ENCODE peak calls at places on chromosomes 4 and X, in nine cellular contexts. M is cardiac fibroblast, F is upper lobe of left lung, D is HFF-Myc, W is neural progenitor cell, G is transverse colon, A is astrocyte of the spinal cord, S is cardiac muscle cell, L is lower lobe of right lung. R is an unnamed sample.

GRCh38 chrX:40444798-40445496 is 135.8 kb upstream of the ATP6AP2 start:
- DNase-seq in M (no peak), F (no peak), D (no peak), W (peak), G (no peak), A (no peak), S (peak), L (no peak), R (no peak)

GRCh38 chr4:26252349-26252748 is 68.5 kb upstream of the RBPJ start:
- DNase-seq in M (no peak), F (no peak), D (no peak), W (no peak), G (no peak), A (no peak), S (no peak), L (no peak), R (no peak)

GRCh38 chrX:13376857-13377441 is 57.1 kb upstream of the ATXN3L start:
- DNase-seq in M (peak), F (peak), D (peak), W (no peak), G (no peak), A (peak), S (no peak), L (no peak), R (peak)

GRCh38 chr4:176927664-176928063 is 134.9 kb upstream of the VEGFC start:
- DNase-seq in M (peak), F (no peak), D (peak), W (no peak), G (no peak), A (peak), S (no peak), L (no peak), R (peak)

GRCh38 chr4:6425336-6425735 is 47.1 kb downstream of the PPP2R2C start:
- DNase-seq in M (no peak), F (no peak), D (no peak), W (no peak), G (no peak), A (no peak), S (no peak), L (no peak), R (no peak)

GRCh38 chr4:38180456-38180855 is 220.3 kb downstream of the PTTG2 start:
- DNase-seq in M (no peak), F (no peak), D (no peak), W (no peak), G (no peak), A (no peak), S (no peak), L (no peak), R (no peak)

GRCh38 chrX:126489141-126489540 is 63.5 kb downstream of the DCAF12L1 start:
- DNase-seq in M (no peak), F (no peak), D (no peak), W (no peak), G (no peak), A (peak), S (no peak), L (no peak), R (no peak)

GRCh38 chrX:22424141-22424915 is 151.6 kb downstream of the CBLL2 start:
- DNase-seq in M (no peak), F (no peak), D (no peak), W (no peak), G (no peak), A (no peak), S (no peak), L (no peak), R (no peak)

GRCh38 chrX:39894626-39895025 is 203.1 kb downstream of the BCOR start:
- DNase-seq in M (peak), F (peak), D (no peak), W (no peak), G (peak), A (no peak), S (no peak), L (peak), R (no peak)

GRCh38 chr4:39124885-39125599 is 57.3 kb upstream of the WDR19 start:
- DNase-seq in M (no peak), F (no peak), D (no peak), W (no peak), G (no peak), A (no peak), S (no peak), L (no peak), R (no peak)

GRCh38 chr4:74021617-74022016 is 16.9 kb downstream of the CXCL3 start:
- DNase-seq in M (no peak), F (no peak), D (no peak), W (no peak), G (no peak), A (no peak), S (no peak), L (no peak), R (no peak)

GRCh38 chr4:140851032-140851636 is 94.9 kb upstream of the TBC1D9 start:
- DNase-seq in M (peak), F (peak), D (peak), W (peak), G (peak), A (peak), S (peak), L (no peak), R (no peak)

GRCh38 chr4:24857996-24858395 is 54.8 kb downstream of the CCDC149 start:
- DNase-seq in M (peak), F (no peak), D (peak), W (no peak), G (no peak), A (peak), S (peak), L (no peak), R (peak)

GRCh38 chr4:67167849-67168248 is 377.5 kb downstream of the CENPC start:
- DNase-seq in M (no peak), F (no peak), D (no peak), W (no peak), G (no peak), A (no peak), S (no peak), L (no peak), R (no peak)

GRCh38 chr4:5959221-5959982 is 58.8 kb downstream of the C4orf50 start:
- DNase-seq in M (no peak), F (peak), D (no peak), W (no peak), G (no peak), A (no peak), S (no peak), L (no peak), R (no peak)

GRCh38 chr4:18075823-18076433 is 54.4 kb upstream of the LCORL start:
- DNase-seq in M (no peak), F (no peak), D (no peak), W (peak), G (peak), A (no peak), S (no peak), L (no peak), R (no peak)

GRCh38 chr4:650951-651883 is 22.9 kb downstream of the ATP5ME start:
- DNase-seq in M (no peak), F (no peak), D (no peak), W (peak), G (no peak), A (no peak), S (no peak), L (peak), R (no peak)

GRCh38 chr4:66300336-66300934 is 630.1 kb upstream of the EPHA5 start:
- DNase-seq in M (no peak), F (no peak), D (no peak), W (no peak), G (no peak), A (no peak), S (no peak), L (no peak), R (no peak)

GRCh38 chr4:13705521-13706035 is 78.1 kb upstream of the BOD1L1 start:
- DNase-seq in M (no peak), F (peak), D (no peak), W (no peak), G (peak), A (no peak), S (peak), L (peak), R (no peak)

GRCh38 chrX:14616301-14616700 is 87.0 kb downstream of the GLRA2 start:
- DNase-seq in M (peak), F (no peak), D (no peak), W (no peak), G (no peak), A (no peak), S (no peak), L (no peak), R (no peak)

GRCh38 chr4:110617095-110617494 is 5.8 kb downstream of the PITX2 start:
- DNase-seq in M (no peak), F (no peak), D (no peak), W (no peak), G (no peak), A (no peak), S (peak), L (no peak), R (no peak)

GRCh38 chrX:86348669-86349068 is 200.4 kb downstream of the DACH2 start:
- DNase-seq in M (no peak), F (no peak), D (no peak), W (peak), G (no peak), A (no peak), S (no peak), L (no peak), R (no peak)

GRCh38 chr4:2340272-2341061 is 78.0 kb downstream of the ZFYVE28 start:
- DNase-seq in M (no peak), F (peak), D (no peak), W (no peak), G (no peak), A (no peak), S (no peak), L (no peak), R (no peak)

GRCh38 chrX:103362504-103362903 is 6.2 kb downstream of the TCEAL9 start:
- DNase-seq in M (peak), F (no peak), D (no peak), W (no peak), G (no peak), A (no peak), S (peak), L (no peak), R (no peak)

GRCh38 chr4:80732010-80732409 is 298.5 kb upstream of the BMP3 start:
- DNase-seq in M (no peak), F (no peak), D (no peak), W (no peak), G (no peak), A (peak), S (no peak), L (no peak), R (no peak)

GRCh38 chrX:10014462-10015373 is 47.6 kb downstream of the CLDN34 start:
- DNase-seq in M (peak), F (peak), D (no peak), W (peak), G (peak), A (peak), S (peak), L (peak), R (no peak)

DNA sequence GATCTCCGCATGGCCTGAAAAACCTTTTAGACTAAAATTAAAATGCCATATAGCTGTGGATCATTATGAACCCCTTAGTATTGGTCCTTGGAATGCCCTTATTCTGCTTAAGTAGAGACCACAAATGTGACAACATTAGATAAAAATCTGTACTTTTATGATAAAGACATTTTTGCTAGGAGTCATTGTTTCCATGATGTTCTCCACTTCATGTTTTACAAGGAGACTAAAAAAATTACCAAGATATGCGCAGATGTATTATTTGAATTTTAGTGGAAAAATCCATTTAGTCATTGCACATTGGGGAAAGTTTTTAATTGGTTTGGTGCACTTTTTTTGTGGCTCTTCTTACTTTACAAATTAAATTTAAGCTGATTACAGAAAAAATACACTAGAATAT is 85.1 kb upstream of the HPRT1 start:
- DNase-seq in M (no peak), F (no peak), D (no peak), W (no peak), G (no peak), A (no peak), S (no peak), L (no peak), R (no peak)
- H3K4me3 ChIP-seq in M (no peak), F (no peak), D (peak), W (peak), G (no peak), A (peak), S (peak), L (peak), R (no peak)

GRCh38 chr4:70080205-70080604 is 30.0 kb downstream of the HTN1 start:
- DNase-seq in M (no peak), F (no peak), D (no peak), W (no peak), G (no peak), A (no peak), S (no peak), L (no peak), R (no peak)
- TF ChIP-seq CTCF in M (no peak), F (no peak), D (no peak), W (no peak), G (no peak), A (no peak), S (no peak), L (no peak), R (no peak)

GRCh38 chr4:147117400-147117799 is 171.7 kb upstream of the TTC29 start:
- DNase-seq in M (peak), F (no peak), D (no peak), W (no peak), G (no peak), A (no peak), S (peak), L (no peak), R (no peak)
- H3K4me3 ChIP-seq in M (no peak), F (no peak), D (no peak), W (no peak), G (no peak), A (no peak), S (no peak), L (no peak), R (no peak)

GRCh38 chrX:17160971-17161370 is 214.0 kb upstream of the NHS start:
- DNase-seq in M (no peak), F (no peak), D (no peak), W (no peak), G (no peak), A (no peak), S (no peak), L (no peak), R (no peak)
- TF ChIP-seq CTCF in M (no peak), F (no peak), D (no peak), W (peak), G (no peak), A (peak), S (no peak), L (no peak), R (no peak)

R was measured in AG04449.